ENCODE peak calls at places on chromosomes 13 and 19, in ten cellular contexts. F is Peyer's patch; K is naive thymus-derived CD4-positive, alpha-beta T cell; O is ovary; H is AG04450; B is PC-3; T is transverse colon; J is uterus; I is cardiac muscle cell; M is neural progenitor cell. E is an unnamed sample. For H3K9me3 and H3K27me3, the result is how much of the 10 kb centered on the place peaks cover.

GRCh38 chr13:57636811-57637210 is 5.3 kb downstream of the PCDH17 start:
- DNase-seq in F (no peak), K (no peak), O (no peak), H (no peak), B (no peak), T (no peak), J (no peak), I (no peak), M (no peak), E (no peak)

GRCh38 chr13:24032252-24032651 is 128.3 kb upstream of the SPATA13 start:
- DNase-seq in F (no peak), K (no peak), O (no peak), H (peak), B (no peak), T (no peak), J (no peak), I (peak), M (no peak), E (no peak)

GRCh38 chr13:44873486-44873885 is 115.8 kb downstream of the NUFIP1 start:
- DNase-seq in F (no peak), K (no peak), O (no peak), H (no peak), B (no peak), T (no peak), J (no peak), I (peak), M (no peak), E (no peak)

GRCh38 chr13:38223093-38223492 is 126.6 kb upstream of the UFM1 start:
- DNase-seq in F (no peak), K (no peak), O (no peak), H (no peak), B (peak), T (no peak), J (peak), I (peak), M (peak), E (no peak)

GRCh38 chr19:47377208-47377701 is 28.1 kb downstream of the DHX34 start:
- DNase-seq in F (no peak), K (no peak), O (no peak), H (no peak), B (no peak), T (no peak), J (no peak), I (no peak), M (no peak), E (no peak)

GRCh38 chr13:74206061-74206561 is 71.9 kb upstream of the KLF12 start:
- DNase-seq in F (no peak), K (no peak), O (no peak), H (peak), B (peak), T (no peak), J (no peak), I (peak), M (peak), E (no peak)

GRCh38 chr13:62320129-62320724 is 904.6 kb upstream of the PCDH20 start:
- DNase-seq in F (no peak), K (no peak), O (no peak), H (peak), B (peak), T (no peak), J (no peak), I (peak), M (peak), E (no peak)

GRCh38 chr13:113548171-113548641 is 36.3 kb upstream of the TFDP1 start:
- DNase-seq in F (no peak), K (no peak), O (no peak), H (no peak), B (no peak), T (peak), J (peak), I (peak), M (peak), E (peak)

GRCh38 chr13:101115762-101116161 is 300.5 kb downstream of the NALCN start:
- DNase-seq in F (no peak), K (no peak), O (no peak), H (no peak), B (peak), T (no peak), J (no peak), I (no peak), M (peak), E (no peak)

GRCh38 chr19:3867971-3868769 is 668 bp downstream of the ZFR2 start:
- DNase-seq in F (no peak), K (no peak), O (no peak), H (no peak), B (no peak), T (no peak), J (no peak), I (no peak), M (peak), E (no peak)

GRCh38 chr19:17026706-17027427 is at the start of gene CPAMD8:
- DNase-seq in F (no peak), K (no peak), O (no peak), H (no peak), B (no peak), T (no peak), J (no peak), I (no peak), M (peak), E (no peak)

GRCh38 chr13:52097197-52097596 is 31.7 kb downstream of the NEK5 start:
- DNase-seq in F (no peak), K (no peak), O (no peak), H (no peak), B (no peak), T (no peak), J (no peak), I (no peak), M (no peak), E (no peak)

GRCh38 chr19:4431808-4432674 is 25.6 kb downstream of the UBXN6 start:
- DNase-seq in F (no peak), K (no peak), O (no peak), H (no peak), B (no peak), T (no peak), J (no peak), I (no peak), M (no peak), E (no peak)

GRCh38 chr13:54387607-54388006 is 1359.0 kb downstream of the OLFM4 start:
- DNase-seq in F (no peak), K (no peak), O (no peak), H (no peak), B (no peak), T (no peak), J (no peak), I (no peak), M (no peak), E (no peak)
- H3K9me3 ChIP-seq in F (under half), K (under half), O (under half), H (under half), B (under half), T (under half), J (under half), I (under half), M (under half), E (under half)

DNA sequence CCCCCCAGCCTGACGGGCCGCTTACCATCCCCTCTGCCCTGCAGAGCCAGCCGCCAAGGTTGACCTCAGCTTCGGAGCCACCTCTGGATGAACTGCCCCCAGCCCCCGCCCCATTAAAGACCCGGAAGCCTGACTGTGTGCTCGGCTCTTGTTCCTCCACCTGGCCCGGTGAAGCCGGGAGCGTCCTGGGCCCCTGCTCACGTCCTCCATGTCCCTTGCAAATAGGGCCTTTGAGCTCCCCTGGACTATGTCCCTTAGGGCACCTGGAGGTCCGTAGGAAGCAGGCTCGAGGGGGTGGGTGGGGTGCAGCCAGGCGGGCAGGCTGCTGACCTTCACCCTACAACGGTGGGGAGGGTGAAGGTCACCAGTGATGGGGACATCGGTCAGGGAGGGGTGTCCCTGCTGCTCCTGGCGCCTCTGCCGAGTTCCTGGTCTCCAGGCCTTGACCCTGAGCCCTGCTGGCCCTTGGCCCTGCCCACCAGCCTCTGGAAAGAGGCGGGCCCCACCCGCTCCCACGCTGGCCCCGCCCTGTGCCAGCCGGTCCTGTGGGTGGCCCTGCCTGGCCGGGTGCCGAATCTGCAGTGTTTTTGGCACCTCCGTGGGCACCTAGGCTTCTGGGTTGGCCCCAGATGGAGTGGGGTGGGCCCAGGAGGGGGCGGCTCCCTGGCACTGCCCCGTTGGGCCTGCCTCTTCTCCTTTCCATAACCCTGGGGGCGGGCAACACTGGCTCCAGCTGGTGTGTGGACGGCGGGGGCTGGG is 3.3 kb downstream of the ATP5F1D start:
- DNase-seq in F (peak), K (no peak), O (peak), H (no peak), B (no peak), T (peak), J (peak), I (no peak), M (no peak), E (peak)
- H3K4me3 ChIP-seq in F (no peak), K (no peak), O (no peak), H (peak), B (no peak), T (no peak), J (no peak), I (no peak), M (no peak), E (no peak)

DNA sequence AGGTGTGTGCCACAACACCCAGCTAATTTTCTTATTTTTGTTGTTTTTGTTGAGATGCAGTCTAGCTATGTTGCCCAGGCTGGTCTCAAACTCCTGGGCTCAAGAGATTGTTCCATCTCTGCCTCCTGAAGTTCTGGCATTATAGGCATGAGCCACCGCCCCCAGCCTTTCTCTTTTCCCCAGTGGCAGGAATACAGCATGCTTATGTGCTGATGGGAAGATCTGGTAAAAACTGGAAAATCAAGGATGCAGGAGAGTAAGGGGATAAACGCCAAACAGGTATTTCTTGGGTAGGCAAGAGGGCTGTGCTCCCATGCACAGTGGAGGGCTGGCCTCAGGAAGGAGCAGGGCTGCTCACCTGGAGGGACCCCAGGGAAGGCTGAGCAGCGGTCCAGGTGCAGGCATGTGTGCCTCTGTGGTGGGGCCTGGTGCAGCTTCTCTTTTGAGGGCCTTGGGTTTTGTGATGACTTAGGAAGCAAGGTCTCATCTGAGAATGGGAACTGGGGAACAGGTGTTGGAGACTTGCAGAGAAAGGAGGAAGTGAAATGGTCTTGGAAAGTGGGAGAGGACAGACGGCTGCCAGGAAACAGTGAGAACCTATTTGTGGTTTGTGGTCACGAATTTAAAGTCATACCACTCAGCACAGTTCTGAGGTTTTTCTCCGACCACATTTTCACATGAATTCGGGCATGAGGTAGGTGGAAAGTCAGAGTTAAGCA is 106.5 kb downstream of the TEX26 start:
- DNase-seq in F (no peak), K (no peak), O (no peak), H (no peak), B (peak), T (no peak), J (no peak), I (peak), M (no peak), E (no peak)
- H3K27me3 ChIP-seq in F (under half), K (under half), O (under half), H (under half), B (under half), T (under half), J (under half), I (under half), M (under half), E (under half)

DNA sequence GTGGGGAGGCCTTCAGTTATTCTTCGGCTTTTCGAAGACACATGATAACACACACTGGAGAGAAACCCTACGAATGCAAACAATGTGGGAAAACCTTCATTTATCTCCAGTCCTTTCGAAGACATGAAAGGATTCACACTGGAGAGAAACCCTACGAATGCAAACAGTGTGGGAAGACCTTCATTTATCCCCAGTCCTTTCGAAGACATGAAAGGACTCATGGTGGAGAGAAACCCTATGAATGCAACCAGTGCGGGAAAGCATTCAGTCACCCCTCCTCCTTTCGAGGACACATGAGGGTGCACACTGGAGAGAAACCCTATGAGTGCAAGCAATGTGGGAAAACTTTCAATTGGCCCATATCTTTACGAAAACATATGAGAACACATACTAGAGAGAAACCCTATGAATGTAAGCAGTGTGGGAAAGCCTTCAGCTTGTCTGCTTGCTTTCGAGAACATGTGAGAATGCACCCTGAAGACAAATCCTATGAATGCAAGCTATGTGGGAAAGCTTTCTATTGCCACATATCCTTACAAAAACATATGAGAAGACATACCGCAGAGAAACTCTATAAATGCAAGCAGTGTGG is 11.8 kb downstream of the ZNF555 start:
- DNase-seq in F (no peak), K (no peak), O (no peak), H (no peak), B (no peak), T (no peak), J (no peak), I (no peak), M (no peak), E (no peak)
- H3K9me3 ChIP-seq in F (half or more), K (under half), O (half or more), H (half or more), B (under half), T (half or more), J (under half), I (under half), M (half or more), E (under half)

DNA sequence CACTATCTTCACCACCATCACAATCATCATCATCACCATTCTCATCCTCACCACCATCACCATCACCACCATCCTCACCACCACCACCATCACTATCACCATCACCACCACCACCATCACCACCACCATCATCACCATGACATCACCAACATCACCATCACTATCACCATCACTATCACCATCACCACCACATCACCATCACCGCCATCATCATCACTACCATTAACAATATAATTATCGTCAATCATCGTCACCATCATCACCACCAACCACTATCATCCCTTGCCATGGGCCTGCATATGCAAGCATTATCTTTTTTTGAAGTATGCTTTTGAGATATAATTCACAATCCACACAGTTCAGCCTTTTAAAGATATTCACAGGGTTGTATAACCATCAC is 7.6 kb upstream of the PPP6R1 start:
- DNase-seq in F (no peak), K (no peak), O (no peak), H (no peak), B (no peak), T (no peak), J (no peak), I (no peak), M (no peak), E (no peak)
- H3K4me3 ChIP-seq in F (no peak), K (no peak), O (no peak), H (no peak), B (no peak), T (no peak), J (no peak), I (no peak), M (no peak), E (no peak)

GRCh38 chr13:107582171-107582570 is 633.2 kb downstream of the LIG4 start:
- DNase-seq in F (no peak), K (no peak), O (no peak), H (no peak), B (no peak), T (no peak), J (no peak), I (no peak), M (no peak), E (no peak)
- H3K27me3 ChIP-seq in F (under half), K (under half), O (under half), H (under half), B (under half), T (under half), J (under half), I (under half), M (half or more), E (under half)

DNA sequence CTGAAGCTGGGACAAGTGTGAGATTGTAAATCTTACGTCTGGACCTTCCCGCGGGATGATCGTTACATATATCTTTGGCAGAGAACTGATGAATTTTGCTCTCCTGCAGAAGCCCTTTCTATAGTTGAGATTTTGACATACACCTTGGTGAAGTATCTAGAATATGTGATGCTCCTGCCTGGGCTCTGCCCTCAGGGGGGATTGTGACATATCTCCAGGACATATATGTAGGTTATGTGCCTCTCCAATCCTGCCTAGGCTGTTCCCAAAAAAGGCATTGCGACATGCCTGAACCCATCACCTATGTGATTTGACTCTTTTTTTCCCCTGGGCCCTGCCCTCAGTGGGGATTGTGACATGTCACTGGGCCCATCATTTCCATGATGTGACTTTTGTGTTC is 76.6 kb downstream of the ZNF208 start:
- DNase-seq in F (no peak), K (no peak), O (no peak), H (no peak), B (no peak), T (no peak), J (no peak), I (no peak), M (no peak), E (no peak)
- H3K9me3 ChIP-seq in F (under half), K (under half), O (under half), H (under half), B (under half), T (under half), J (under half), I (under half), M (under half), E (under half)

GRCh38 chr19:57709616-57710015 is 612 bp upstream of the ZNF154 start:
- DNase-seq in F (no peak), K (no peak), O (no peak), H (no peak), B (no peak), T (no peak), J (no peak), I (no peak), M (peak), E (no peak)
- H3K4me3 ChIP-seq in F (no peak), K (no peak), O (no peak), H (peak), B (no peak), T (no peak), J (no peak), I (peak), M (peak), E (no peak)

GRCh38 chr19:7731615-7732014 is 295 bp downstream of the CLEC4G start:
- DNase-seq in F (no peak), K (no peak), O (no peak), H (no peak), B (no peak), T (no peak), J (no peak), I (no peak), M (no peak), E (no peak)

GRCh38 chr19:7732045-7732444 is at the start of gene CLEC4G:
- DNase-seq in F (no peak), K (no peak), O (no peak), H (no peak), B (no peak), T (no peak), J (no peak), I (no peak), M (no peak), E (no peak)

GRCh38 chr19:7730286-7731217 is 1.4 kb downstream of the CLEC4G start:
- DNase-seq in F (no peak), K (no peak), O (no peak), H (no peak), B (no peak), T (no peak), J (no peak), I (no peak), M (no peak), E (no peak)

GRCh38 chr19:7729831-7730285 is 2.1 kb downstream of the CLEC4G start:
- DNase-seq in F (no peak), K (peak), O (no peak), H (no peak), B (no peak), T (no peak), J (no peak), I (no peak), M (no peak), E (no peak)

DNA sequence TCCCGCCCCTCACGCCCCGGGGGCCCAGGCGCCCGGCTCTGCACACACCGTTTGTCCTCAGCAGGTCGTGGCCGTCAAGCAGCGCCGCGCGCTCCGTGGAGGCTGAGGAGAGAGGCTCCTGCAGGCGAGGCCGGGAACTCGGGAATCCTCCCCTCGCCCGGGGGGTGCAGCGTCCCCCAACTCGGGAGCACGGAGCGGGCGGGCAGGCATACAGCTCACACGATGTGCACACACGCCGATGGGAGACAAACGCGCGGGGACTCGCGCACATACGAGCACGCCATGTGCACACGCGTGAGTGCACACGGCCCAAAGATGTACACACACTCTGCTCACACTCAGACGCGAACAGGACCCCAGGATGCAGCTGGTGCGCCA is 703 bp downstream of the CLEC4G start:
- DNase-seq in F (no peak), K (no peak), O (no peak), H (no peak), B (no peak), T (no peak), J (no peak), I (no peak), M (no peak), E (peak)
- H3K27me3 ChIP-seq in F (under half), K (under half), O (under half), H (under half), B (half or more), T (half or more), J (under half), I (half or more), M (half or more), E (under half)

E was measured in aorta.